ENCODE peak calls at places on chromosomes 1 and 21, in seven cellular contexts. H is ascending aorta, V is K562, D is A549, B is left ventricle myocardium inferior, S is astrocyte of the spinal cord, C is fibroblast of the aortic adventitia. K is an unnamed sample.

GRCh38 chr1:93616221-93616995 is 65.2 kb downstream of the BCAR3 start:
- DNase-seq in H (no peak), V (no peak), D (peak; percentile 40), B (no peak), S (no peak), C (peak; percentile 61), K (no peak)

GRCh38 chr1:66381626-66382275 is 152.2 kb upstream of the SGIP1 start:
- DNase-seq in H (no peak), V (no peak), D (no peak), B (no peak), S (no peak), C (no peak), K (no peak)

GRCh38 chr1:243718893-243719292 is 131.2 kb downstream of the AKT3 start:
- DNase-seq in H (no peak), V (no peak), D (no peak), B (no peak), S (peak; percentile 71), C (peak; percentile 94), K (no peak)

GRCh38 chr1:236159704-236160539 is 17.6 kb downstream of the GPR137B start:
- DNase-seq in H (no peak), V (no peak), D (no peak), B (no peak), S (no peak), C (no peak), K (no peak)

GRCh38 chr1:224472806-224473205 is 38.2 kb upstream of the WDR26 start:
- DNase-seq in H (no peak), V (no peak), D (no peak), B (no peak), S (no peak), C (peak; percentile 52), K (no peak)

GRCh38 chr1:88683516-88683847 is 591 bp upstream of the PKN2 start:
- DNase-seq in H (no peak), V (peak; percentile 16), D (no peak), B (peak; percentile 34), S (no peak), C (no peak), K (no peak)

GRCh38 chr1:63643926-63644325 is 50.7 kb downstream of the PGM1 start:
- DNase-seq in H (no peak), V (no peak), D (no peak), B (peak; percentile 29), S (no peak), C (no peak), K (peak; percentile 13)

GRCh38 chr21:39525601-39526000 is 73.8 kb downstream of the SH3BGR start:
- DNase-seq in H (no peak), V (no peak), D (no peak), B (no peak), S (no peak), C (no peak), K (no peak)

GRCh38 chr1:109689844-109690405 is 2.3 kb downstream of the GSTM1 start:
- DNase-seq in H (no peak), V (no peak), D (no peak), B (no peak), S (no peak), C (no peak), K (no peak)

GRCh38 chr1:24955161-24955560 is 25.1 kb upstream of the RUNX3 start:
- DNase-seq in H (no peak), V (no peak), D (no peak), B (no peak), S (peak; percentile 62), C (peak; percentile 8), K (no peak)

GRCh38 chr21:16789636-16790035 is 723.2 kb upstream of the CXADR start:
- DNase-seq in H (no peak), V (no peak), D (no peak), B (no peak), S (no peak), C (no peak), K (no peak)

GRCh38 chr1:38132681-38133080 is 86.1 kb upstream of the POU3F1 start:
- DNase-seq in H (no peak), V (no peak), D (no peak), B (no peak), S (peak; percentile 5), C (no peak), K (no peak)

GRCh38 chr1:218658899-218659298 is 313.8 kb downstream of the TGFB2 start:
- DNase-seq in H (no peak), V (no peak), D (peak; percentile 55), B (no peak), S (peak; percentile 93), C (peak; percentile 52), K (no peak)

GRCh38 chr1:234968470-234968869 is 160.2 kb downstream of the TOMM20 start:
- DNase-seq in H (no peak), V (no peak), D (no peak), B (no peak), S (no peak), C (no peak), K (no peak)

GRCh38 chr1:64967381-64967780 is 1.0 kb upstream of the JAK1 start:
- DNase-seq in H (no peak), V (no peak), D (no peak), B (no peak), S (no peak), C (no peak), K (no peak)

GRCh38 chr21:37204580-37204979 is 62.6 kb downstream of the VPS26C start:
- DNase-seq in H (no peak), V (no peak), D (no peak), B (no peak), S (no peak), C (peak; percentile 9), K (no peak)

GRCh38 chr1:160261526-160261877 is 847 bp downstream of the DCAF8 start:
- DNase-seq in H (no peak), V (peak; percentile 54), D (peak; percentile 72), B (no peak), S (peak; percentile 85), C (peak; percentile 69), K (peak; percentile 61)

GRCh38 chr1:201461193-201461657 is 7.8 kb downstream of the PHLDA3 start:
- DNase-seq in H (peak; percentile 66), V (no peak), D (peak; percentile 93), B (no peak), S (peak; percentile 94), C (peak; percentile 96), K (peak; percentile 98)

GRCh38 chr1:22163578-22163977 is 20.7 kb upstream of the WNT4 start:
- DNase-seq in H (no peak), V (no peak), D (no peak), B (no peak), S (no peak), C (no peak), K (no peak)

GRCh38 chr1:229230893-229231753 is 39.8 kb upstream of the RAB4A start:
- DNase-seq in H (no peak), V (no peak), D (peak; percentile 62), B (no peak), S (peak; percentile 69), C (no peak), K (no peak)

GRCh38 chr1:153565529-153566374 is at the start of gene S100A2:
- DNase-seq in H (peak; percentile 59), V (no peak), D (peak; percentile 90), B (no peak), S (peak; percentile 92), C (peak; percentile 92), K (no peak)

GRCh38 chr1:52603301-52603675 is 1.1 kb downstream of the GPX7 start:
- DNase-seq in H (no peak), V (no peak), D (no peak), B (no peak), S (no peak), C (no peak), K (no peak)

GRCh38 chr1:200435200-200435780 is 25.5 kb upstream of the ZNF281 start:
- DNase-seq in H (no peak), V (no peak), D (no peak), B (no peak), S (peak; percentile 13), C (peak; percentile 58), K (no peak)

GRCh38 chr1:215003686-215004085 is 78.9 kb upstream of the KCNK2 start:
- DNase-seq in H (no peak), V (no peak), D (no peak), B (no peak), S (no peak), C (no peak), K (no peak)

GRCh38 chr21:38664821-38665220 is 140.9 kb upstream of the ETS2 start:
- DNase-seq in H (no peak), V (no peak), D (no peak), B (no peak), S (no peak), C (no peak), K (no peak)

GRCh38 chr1:232893481-232894313 is 56.7 kb upstream of the NTPCR start:
- DNase-seq in H (no peak), V (no peak), D (no peak), B (no peak), S (no peak), C (no peak), K (no peak)
- H3K4me3 ChIP-seq in H (no peak overlapping the region), V (no peak overlapping the region), D (no peak overlapping the region), B (no peak overlapping the region), S (no peak overlapping the region), C (no peak overlapping the region), K (no peak overlapping the region)

GRCh38 chr1:108316545-108316944 is 72.7 kb upstream of the NBPF4 start:
- DNase-seq in H (no peak), V (no peak), D (peak; percentile 14), B (no peak), S (no peak), C (peak; percentile 22), K (peak; percentile 10)
- TF ChIP-seq CTCF in H (no peak), V (no peak), D (peak; percentile 24), B (no peak), S (peak; percentile 19), C (peak; percentile 43), K (peak; percentile 46)

DNA sequence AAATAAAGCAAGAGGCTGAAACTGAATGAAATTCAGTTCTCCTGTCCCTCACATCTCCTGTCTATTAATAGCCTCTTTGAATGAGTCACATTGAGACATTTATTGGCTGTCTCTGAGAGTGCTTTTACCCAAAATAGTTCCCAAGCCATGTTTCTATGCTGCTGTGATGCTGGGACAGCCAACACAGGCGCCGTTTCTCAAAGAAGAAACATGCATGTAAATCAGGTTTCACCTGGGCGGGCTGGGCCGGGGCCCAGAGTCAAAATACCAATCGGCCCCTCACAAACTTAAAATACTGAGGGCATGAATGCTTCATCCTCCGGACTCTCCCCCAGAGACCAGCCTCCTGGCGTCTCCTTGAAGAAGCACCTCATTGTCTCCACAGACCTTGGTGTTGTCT is 105.2 kb downstream of the EDEM3 start:
- DNase-seq in H (no peak), V (no peak), D (no peak), B (no peak), S (no peak), C (peak; percentile 61), K (no peak)
- H3K4me3 ChIP-seq in H (peak overlapping the region; percentile 23), V (no peak overlapping the region), D (no peak overlapping the region), B (peak overlapping the region; percentile 3), S (no peak overlapping the region), C (no peak overlapping the region), K (no peak overlapping the region)

DNA sequence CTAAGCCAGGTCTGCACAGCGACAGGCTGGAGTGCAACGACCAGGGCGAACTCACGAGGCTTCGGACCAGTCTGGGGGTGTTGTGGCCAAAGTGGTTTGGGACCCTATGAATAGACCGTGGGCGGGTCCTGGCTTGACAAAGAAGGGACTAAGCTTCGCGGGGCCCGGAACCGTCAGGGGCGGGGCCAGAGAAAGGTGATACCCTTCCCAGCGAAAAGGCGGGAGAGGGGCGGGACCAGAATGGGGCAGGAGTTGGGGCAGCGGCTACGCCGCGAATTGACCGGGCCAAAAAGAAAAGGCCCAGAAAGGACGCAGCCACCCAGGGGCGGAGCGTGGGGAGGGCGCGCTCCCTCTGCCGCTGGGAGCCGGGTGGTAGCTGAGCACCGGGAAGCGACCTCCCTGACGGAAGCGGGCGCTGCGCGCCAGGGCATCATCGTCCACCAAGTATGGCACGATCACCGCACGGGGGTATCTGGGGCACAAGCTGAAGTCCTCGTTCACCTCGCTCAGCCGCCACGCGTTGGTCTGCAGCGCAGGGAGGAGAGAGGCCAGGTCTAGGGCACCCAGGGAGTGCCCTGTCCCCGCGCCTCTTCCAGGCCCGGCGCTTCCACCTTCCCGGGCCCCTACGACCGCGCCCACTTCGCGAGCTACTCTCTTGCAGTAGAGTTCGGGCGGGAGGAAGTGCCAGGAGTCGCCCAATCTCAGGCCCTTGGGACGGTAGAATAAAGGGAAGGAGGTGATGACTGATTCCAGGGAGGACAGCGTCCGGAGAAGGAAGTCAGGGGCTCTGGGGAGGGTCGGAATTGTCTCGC is 6.7 kb upstream of the FAM167B start:
- DNase-seq in H (peak; percentile 51), V (no peak), D (peak; percentile 75), B (peak; percentile 73), S (peak; percentile 33), C (peak; percentile 51), K (no peak)
- TF ChIP-seq CTCF in H (peak; percentile 35), V (no peak), D (peak; percentile 36), B (peak; percentile 47), S (peak; percentile 26), C (peak; percentile 31), K (peak; percentile 34)

K was measured in LNCaP clone FGC.